ENCODE peak calls at places on chromosomes 13 and 19, in four cellular contexts. B, I, L and W are unnamed samples.

GRCh38 chr19:42275103-42275502 is 6.1 kb downstream of the CIC start:
- DNase-seq in B (no peak), I (no peak), L (no peak), W (no peak)

GRCh38 chr19:33681081-33681680 is 59.4 kb downstream of the CHST8 start:
- DNase-seq in B (no peak), I (no peak), L (no peak), W (no peak)

GRCh38 chr19:2724148-2724557 is 3.0 kb upstream of the DIRAS1 start:
- DNase-seq in B (no peak), I (no peak), L (no peak), W (no peak)

GRCh38 chr19:50723069-50723468 is at the start of gene CLEC11A:
- DNase-seq in B (no peak), I (peak; percentile 40), L (peak; percentile 84), W (no peak)

GRCh38 chr19:42284066-42284501 is 15.0 kb downstream of the CIC start:
- DNase-seq in B (peak; percentile 84), I (peak; percentile 64), L (peak; percentile 65), W (peak; percentile 55)

GRCh38 chr19:45097776-45098520 is 5.0 kb downstream of the PPP1R37 start:
- DNase-seq in B (no peak), I (peak; percentile 94), L (peak; percentile 98), W (no peak)

GRCh38 chr13:42985312-42986175 is 6.5 kb downstream of the EPSTI1 start:
- DNase-seq in B (no peak), I (peak; percentile 64), L (peak; percentile 71), W (no peak)

GRCh38 chr13:45781553-45782326 is 69.8 kb downstream of the SIAH3 start:
- DNase-seq in B (no peak), I (peak; percentile 38), L (peak; percentile 2), W (peak; percentile 96)

GRCh38 chr13:99191900-99192399 is 8.7 kb upstream of the UBAC2 start:
- DNase-seq in B (no peak), I (no peak), L (peak; percentile 58), W (no peak)

GRCh38 chr19:35029737-35030256 is 473 bp upstream of the SCN1B start:
- DNase-seq in B (no peak), I (no peak), L (no peak), W (no peak)

GRCh38 chr19:6103217-6103644 is 7.1 kb downstream of the RFX2 start:
- DNase-seq in B (no peak), I (peak; percentile 96), L (peak; percentile 92), W (no peak)

GRCh38 chr19:17765069-17765618 is 13.9 kb downstream of the FCHO1 start:
- DNase-seq in B (no peak), I (peak; percentile 61), L (no peak), W (no peak)